ENCODE peak calls at places on chromosomes 6 and 20, in four cellular contexts. W, Z, K and D are unnamed samples.

GRCh38 chr6:165800337-165800736 is 137.3 kb upstream of the PDE10A start:
- DNase-seq in W (no peak), K (no peak), Z (no peak), D (no peak)

GRCh38 chr6:156686940-156687874 is 90.0 kb upstream of the ARID1B start:
- DNase-seq in W (peak; percentile 83), K (peak; percentile 77), Z (peak; percentile 79), D (peak; percentile 87)

GRCh38 chr6:107977283-107977682 is 19.3 kb upstream of the SEC63 start:
- DNase-seq in W (no peak), Z (no peak), K (peak; percentile 26), D (peak; percentile 26)

GRCh38 chr20:3658708-3659491 is 4.3 kb downstream of the GFRA4 start:
- DNase-seq in Z (no peak), K (no peak), W (no peak), D (no peak)

GRCh38 chr6:20640181-20640580 is 105.9 kb downstream of the CDKAL1 start:
- DNase-seq in K (no peak), W (no peak), Z (no peak), D (no peak)

GRCh38 chr20:51563597-51564332 is 21.2 kb upstream of the NFATC2 start:
- DNase-seq in W (no peak), K (peak; percentile 54), Z (no peak), D (peak; percentile 82)

GRCh38 chr6:55528624-55529023 is 50.4 kb downstream of the HMGCLL1 start:
- DNase-seq in W (no peak), Z (no peak), K (peak; percentile 44), D (no peak)

GRCh38 chr6:43936476-43936875 is 166.5 kb downstream of the VEGFA start:
- DNase-seq in K (no peak), Z (no peak), W (no peak), D (no peak)

GRCh38 chr6:36381502-36382389 is 5.7 kb downstream of the ETV7 start:
- DNase-seq in W (no peak), K (no peak), Z (no peak), D (no peak)

GRCh38 chr6:35036059-35036827 is 104.9 kb downstream of the TCP11 start:
- DNase-seq in Z (no peak), K (no peak), W (no peak), D (no peak)

GRCh38 chr6:44925100-44925739 is 402.9 kb upstream of the RUNX2 start:
- DNase-seq in K (peak; percentile 72), W (peak; percentile 77), Z (no peak), D (no peak)

GRCh38 chr6:131303338-131303954 is 168.2 kb downstream of the AKAP7 start:
- DNase-seq in K (no peak), W (no peak), Z (no peak), D (no peak)

GRCh38 chr6:135904666-135905065 is 53.2 kb downstream of the PDE7B start:
- DNase-seq in K (peak; percentile 40), Z (no peak), W (no peak), D (no peak)

GRCh38 chr6:139577991-139578604 is 203.7 kb upstream of the CITED2 start:
- DNase-seq in K (peak; percentile 83), Z (no peak), W (no peak), D (peak; percentile 92)

GRCh38 chr6:13943943-13944342 is 19.2 kb downstream of the RNF182 start:
- DNase-seq in K (no peak), Z (no peak), W (no peak), D (no peak)

GRCh38 chr6:162369091-162369490 is 358.5 kb downstream of the PRKN start:
- DNase-seq in W (no peak), K (no peak), Z (no peak), D (no peak)

GRCh38 chr20:41276317-41276751 is 41.2 kb downstream of the ZHX3 start:
- DNase-seq in W (no peak), K (no peak), Z (no peak), D (no peak)

GRCh38 chr6:18391018-18391417 is 3.9 kb downstream of the RNF144B start:
- DNase-seq in Z (no peak), W (no peak), K (no peak), D (no peak)

DNA sequence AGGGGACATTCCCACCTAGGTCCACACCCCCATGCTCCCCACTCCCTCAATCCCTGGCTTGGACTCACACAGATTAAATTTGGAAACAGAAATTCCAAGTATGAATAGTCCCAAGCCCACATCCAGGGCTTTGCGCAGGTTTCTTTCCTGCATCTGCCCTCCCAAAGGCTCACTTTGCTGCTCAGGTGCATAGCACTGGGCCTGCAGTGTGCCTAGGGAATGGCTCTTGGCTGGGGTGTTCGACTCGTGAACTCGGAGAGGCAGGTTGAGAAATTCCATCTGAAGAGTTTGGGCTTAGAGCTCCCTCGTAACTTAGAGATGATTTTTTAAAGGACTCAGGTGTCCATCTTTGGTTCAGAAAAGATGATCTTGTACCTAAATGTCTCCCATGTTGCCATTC is 14.8 kb upstream of the SF3B5 start:
- DNase-seq in K (no peak), Z (no peak), W (no peak), D (no peak)
- H3K27ac ChIP-seq in K (no peak overlapping the region), Z (no peak overlapping the region), W (no peak overlapping the region), D (no peak overlapping the region)

GRCh38 chr20:7606941-7607340 is 333.3 kb downstream of the HAO1 start:
- DNase-seq in Z (no peak), W (no peak), K (no peak), D (no peak)

GRCh38 chr20:7608246-7608645 is 332.0 kb downstream of the HAO1 start:
- DNase-seq in W (no peak), Z (no peak), K (no peak), D (no peak)

GRCh38 chr20:7609250-7609649 is 331.0 kb downstream of the HAO1 start:
- DNase-seq in K (no peak), W (no peak), Z (no peak), D (no peak)

GRCh38 chr20:7610681-7611080 is 329.6 kb downstream of the HAO1 start:
- DNase-seq in Z (no peak), W (no peak), K (no peak), D (no peak)
- H3K27ac ChIP-seq in Z (no peak overlapping the region), W (no peak overlapping the region), K (no peak overlapping the region), D (no peak overlapping the region)

GRCh38 chr6:150056916-150057315 is 12.0 kb downstream of the ULBP3 start:
- DNase-seq in W (no peak), Z (no peak), K (no peak), D (no peak)
- H3K27ac ChIP-seq in W (no peak overlapping the region), Z (no peak overlapping the region), K (no peak overlapping the region), D (no peak overlapping the region)

DNA sequence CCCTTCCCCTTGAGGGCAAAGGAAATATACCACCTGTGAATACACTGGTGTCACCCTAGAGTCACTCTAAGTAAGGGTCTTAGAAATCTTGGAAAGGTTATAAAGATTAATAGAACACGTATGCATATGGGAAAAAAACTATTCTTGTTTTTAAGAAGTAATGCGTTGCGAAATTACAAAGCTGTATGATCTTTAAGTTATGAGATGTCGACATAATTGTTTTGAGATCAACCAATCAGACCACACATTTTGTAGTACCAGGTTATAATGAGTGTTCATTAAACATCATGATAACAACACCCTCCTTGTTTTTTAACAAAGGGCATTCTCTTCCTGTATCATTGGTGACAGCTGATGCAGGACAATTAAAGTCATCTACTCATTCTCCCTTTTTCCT is 36.8 kb downstream of the PRDM1 start:
- DNase-seq in K (no peak), W (no peak), Z (no peak), D (no peak)
- H3K27ac ChIP-seq in K (no peak overlapping the region), W (no peak overlapping the region), Z (no peak overlapping the region), D (no peak overlapping the region)

GRCh38 chr6:40947876-40948514 is 91.0 kb downstream of the UNC5CL start:
- DNase-seq in Z (no peak), W (no peak), K (peak; percentile 75), D (no peak)

GRCh38 chr6:40950986-40951730 is 87.9 kb downstream of the UNC5CL start:
- DNase-seq in K (peak; percentile 76), W (no peak), Z (no peak), D (peak; percentile 80)

GRCh38 chr6:40953486-40953885 is 85.5 kb downstream of the UNC5CL start:
- DNase-seq in K (no peak), Z (no peak), W (no peak), D (peak; percentile 53)

GRCh38 chr6:40946738-40947301 is 92.2 kb downstream of the UNC5CL start:
- DNase-seq in Z (no peak), K (no peak), W (no peak), D (no peak)

GRCh38 chr6:40948598-40948997 is 90.4 kb downstream of the UNC5CL start:
- DNase-seq in Z (no peak), K (peak; percentile 65), W (no peak), D (no peak)
- H3K27ac ChIP-seq in Z (no peak overlapping the region), K (peak overlapping the region; percentile 33), W (no peak overlapping the region), D (peak overlapping the region; percentile 45)

GRCh38 chr20:5410450-5410849 is 93.7 kb upstream of the PROKR2 start:
- DNase-seq in K (no peak), W (no peak), Z (no peak), D (no peak)

GRCh38 chr20:5413394-5413793 is 96.6 kb upstream of the PROKR2 start:
- DNase-seq in Z (no peak), K (no peak), W (no peak), D (no peak)
- H3K27ac ChIP-seq in Z (no peak overlapping the region), K (no peak overlapping the region), W (no peak overlapping the region), D (no peak overlapping the region)

DNA sequence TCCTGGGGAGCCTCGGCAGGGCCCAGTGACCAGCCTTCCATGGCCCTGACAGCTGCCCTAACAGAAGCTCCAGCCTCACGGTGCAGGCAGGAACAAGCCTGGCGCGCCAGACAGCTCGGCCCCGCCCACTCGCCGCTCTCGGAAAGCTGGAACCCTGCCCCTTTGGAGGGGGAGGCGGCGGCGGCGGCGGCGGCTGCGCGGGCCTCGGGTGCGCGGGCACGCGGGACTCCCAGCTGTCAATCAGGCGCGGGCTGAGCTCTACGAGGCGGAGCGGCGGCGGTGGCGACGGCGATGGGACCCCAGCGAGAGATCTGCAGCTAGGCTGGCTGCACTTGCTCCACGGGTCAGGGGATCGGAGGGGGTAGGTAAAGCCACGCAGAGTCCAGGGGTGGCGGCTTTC is at the start of gene NRSN1:
- DNase-seq in W (no peak), K (no peak), Z (peak; percentile 36), D (no peak)
- H3K27ac ChIP-seq in W (no peak within 1 kb of the TSS), K (no peak within 1 kb of the TSS), Z (no peak within 1 kb of the TSS), D (no peak within 1 kb of the TSS)